ENCODE peak calls at places on chromosomes 2 and 18, in four cellular contexts. One of them, this sample, is unnamed.

GRCh38 chr2:34308140-34308539 is 709.0 kb upstream of the FAM98A start:
- DNase-seq in H9: no peak
- DNase-seq in mesenchymal stem cell: no peak
- DNase-seq in H1: no peak
- DNase-seq in this sample: no peak

GRCh38 chr2:178448968-178449661 is 1.9 kb downstream of the PRKRA start:
- DNase-seq in mesenchymal stem cell: no peak
- DNase-seq in H1: no peak
- DNase-seq in H9: no peak
- DNase-seq in this sample: no peak

GRCh38 chr2:126145752-126146151 is 510.2 kb upstream of the GYPC start:
- DNase-seq in H1: no peak
- DNase-seq in H9: no peak
- DNase-seq in mesenchymal stem cell: no peak
- DNase-seq in this sample: no peak

GRCh38 chr2:42781204-42781603 is 11.2 kb downstream of the HAAO start:
- DNase-seq in H9: no peak
- DNase-seq in mesenchymal stem cell: no peak
- DNase-seq in H1: no peak
- DNase-seq in this sample: no peak

GRCh38 chr2:120450196-120450820 is 104.4 kb downstream of the INHBB start:
- DNase-seq in H1: no peak
- DNase-seq in mesenchymal stem cell: no peak
- DNase-seq in H9: no peak
- DNase-seq in this sample: no peak

GRCh38 chr2:69483696-69484095 is 46.5 kb upstream of the NFU1 start:
- DNase-seq in H1: no peak
- DNase-seq in H9: no peak
- DNase-seq in mesenchymal stem cell: no peak
- DNase-seq in this sample: no peak

GRCh38 chr2:220787251-220787650 is 784.9 kb downstream of the EPHA4 start:
- DNase-seq in H9: no peak
- DNase-seq in H1: no peak
- DNase-seq in mesenchymal stem cell: no peak
- DNase-seq in this sample: no peak

GRCh38 chr2:72835403-72835802 is 9.6 kb upstream of the EXOC6B start:
- DNase-seq in mesenchymal stem cell: no peak
- DNase-seq in H9: no peak
- DNase-seq in H1: no peak
- DNase-seq in this sample: no peak

GRCh38 chr2:60334610-60335009 is 218.8 kb downstream of the BCL11A start:
- DNase-seq in mesenchymal stem cell: no peak
- DNase-seq in H9: no peak
- DNase-seq in H1: no peak
- DNase-seq in this sample: no peak

GRCh38 chr2:8472545-8473361 is 209.1 kb upstream of the ID2 start:
- DNase-seq in mesenchymal stem cell: no peak
- DNase-seq in H9: no peak
- DNase-seq in H1: no peak
- DNase-seq in this sample: no peak

GRCh38 chr2:118814368-118814767 is 33.1 kb downstream of the EN1 start:
- DNase-seq in H9: no peak
- DNase-seq in H1: no peak
- DNase-seq in mesenchymal stem cell: no peak
- DNase-seq in this sample: no peak

GRCh38 chr2:38750793-38751042 is 443 bp downstream of the SRSF7 start:
- DNase-seq in mesenchymal stem cell: no peak
- DNase-seq in H1: no peak
- DNase-seq in H9: no peak
- DNase-seq in this sample: no peak

GRCh38 chr2:130755234-130756040 is at the start of gene AMER3:
- DNase-seq in mesenchymal stem cell: no peak
- DNase-seq in H1: peak
- DNase-seq in H9: peak
- DNase-seq in this sample: peak

GRCh38 chr2:85323351-85323987 is 4.3 kb downstream of the TGOLN2 start:
- DNase-seq in H1: no peak
- DNase-seq in mesenchymal stem cell: no peak
- DNase-seq in H9: no peak
- DNase-seq in this sample: no peak

GRCh38 chr18:45496746-45497145 is 118.5 kb upstream of the SLC14A2 start:
- DNase-seq in H1: no peak
- DNase-seq in mesenchymal stem cell: no peak
- DNase-seq in H9: no peak
- DNase-seq in this sample: no peak

GRCh38 chr18:79961527-79962291 is 2.7 kb upstream of the HSBP1L1 start:
- DNase-seq in H1: no peak
- DNase-seq in H9: no peak
- DNase-seq in mesenchymal stem cell: no peak
- DNase-seq in this sample: no peak

GRCh38 chr2:144503221-144503620 is 16.7 kb downstream of the ZEB2 start:
- DNase-seq in mesenchymal stem cell: no peak
- DNase-seq in H9: no peak
- DNase-seq in H1: no peak
- DNase-seq in this sample: no peak
- H2BK12ac ChIP-seq in mesenchymal stem cell: no peak
- H2BK12ac ChIP-seq in H9: no peak
- H2BK12ac ChIP-seq in H1: no peak
- H2BK12ac ChIP-seq in this sample: no peak

GRCh38 chr2:242059566-242059965 is 190.0 kb downstream of the RTP5 start:
- DNase-seq in mesenchymal stem cell: no peak
- DNase-seq in H1: no peak
- DNase-seq in H9: no peak
- DNase-seq in this sample: no peak
- H3K9ac ChIP-seq in mesenchymal stem cell: no peak
- H3K9ac ChIP-seq in H1: no peak
- H3K9ac ChIP-seq in H9: no peak
- H3K9ac ChIP-seq in this sample: no peak

GRCh38 chr18:57333941-57334340 is 18.4 kb upstream of the ST8SIA3 start:
- DNase-seq in H9: peak
- DNase-seq in H1: no peak
- DNase-seq in mesenchymal stem cell: no peak
- DNase-seq in this sample: no peak

GRCh38 chr18:57329856-57330255 is 22.5 kb upstream of the ST8SIA3 start:
- DNase-seq in mesenchymal stem cell: no peak
- DNase-seq in H1: no peak
- DNase-seq in H9: no peak
- DNase-seq in this sample: no peak

GRCh38 chr18:57334383-57334782 is 18.0 kb upstream of the ST8SIA3 start:
- DNase-seq in H1: no peak
- DNase-seq in mesenchymal stem cell: no peak
- DNase-seq in H9: no peak
- DNase-seq in this sample: no peak

GRCh38 chr18:57328665-57329064 is 23.7 kb upstream of the ST8SIA3 start:
- DNase-seq in mesenchymal stem cell: no peak
- DNase-seq in H9: no peak
- DNase-seq in H1: no peak
- DNase-seq in this sample: no peak

GRCh38 chr18:57331718-57332117 is 20.6 kb upstream of the ST8SIA3 start:
- DNase-seq in H1: no peak
- DNase-seq in mesenchymal stem cell: no peak
- DNase-seq in H9: no peak
- DNase-seq in this sample: no peak
- H2BK12ac ChIP-seq in H1: no peak
- H2BK12ac ChIP-seq in mesenchymal stem cell: no peak
- H2BK12ac ChIP-seq in H9: no peak
- H2BK12ac ChIP-seq in this sample: no peak

DNA sequence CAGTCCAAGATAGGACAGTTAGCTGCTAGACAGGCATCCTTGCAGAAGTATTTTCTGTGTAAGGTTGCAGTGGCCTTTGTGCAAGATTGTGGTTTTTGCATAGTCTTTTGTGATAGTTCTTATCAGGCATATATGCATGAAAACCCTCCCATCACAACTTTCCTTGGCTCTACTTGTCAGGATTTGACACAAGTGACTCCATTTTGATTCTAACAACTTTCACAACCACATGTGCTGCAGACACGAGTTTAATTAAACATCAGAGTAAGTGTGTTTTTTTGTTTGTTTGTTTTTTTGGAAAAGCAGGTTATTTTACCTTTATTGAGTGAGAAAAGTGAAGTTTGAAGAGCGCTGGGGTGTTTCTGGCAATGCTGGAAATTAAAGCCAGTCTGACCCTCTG is 902.0 kb upstream of the GCFC2 start:
- DNase-seq in H1: no peak
- DNase-seq in mesenchymal stem cell: no peak
- DNase-seq in H9: no peak
- DNase-seq in this sample: no peak
- H3K9ac ChIP-seq in H1: no peak
- H3K9ac ChIP-seq in mesenchymal stem cell: no peak
- H3K9ac ChIP-seq in H9: no peak
- H3K9ac ChIP-seq in this sample: no peak

DNA sequence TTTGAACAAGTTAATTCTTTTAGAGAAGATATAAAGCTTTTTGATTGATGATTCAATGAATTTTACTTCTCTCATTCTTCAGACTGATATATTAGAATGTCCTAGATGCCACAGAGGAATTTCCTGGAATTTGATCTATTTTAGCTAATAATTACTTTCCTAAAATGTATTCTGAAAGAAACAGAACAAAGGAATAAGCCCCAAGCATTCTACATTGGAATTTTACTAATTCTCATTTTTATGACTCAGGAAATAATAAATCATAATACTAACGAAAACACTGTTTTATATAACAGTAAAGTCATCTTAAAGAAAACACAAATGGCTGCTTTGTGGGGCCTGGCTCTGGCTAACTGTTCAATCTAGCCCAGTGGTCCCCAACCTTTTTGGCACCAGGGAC is 68.6 kb upstream of the LPIN2 start:
- DNase-seq in H9: no peak
- DNase-seq in mesenchymal stem cell: no peak
- DNase-seq in H1: no peak
- DNase-seq in this sample: no peak
- H2BK12ac ChIP-seq in H9: no peak
- H2BK12ac ChIP-seq in mesenchymal stem cell: no peak
- H2BK12ac ChIP-seq in H1: no peak
- H2BK12ac ChIP-seq in this sample: no peak

DNA sequence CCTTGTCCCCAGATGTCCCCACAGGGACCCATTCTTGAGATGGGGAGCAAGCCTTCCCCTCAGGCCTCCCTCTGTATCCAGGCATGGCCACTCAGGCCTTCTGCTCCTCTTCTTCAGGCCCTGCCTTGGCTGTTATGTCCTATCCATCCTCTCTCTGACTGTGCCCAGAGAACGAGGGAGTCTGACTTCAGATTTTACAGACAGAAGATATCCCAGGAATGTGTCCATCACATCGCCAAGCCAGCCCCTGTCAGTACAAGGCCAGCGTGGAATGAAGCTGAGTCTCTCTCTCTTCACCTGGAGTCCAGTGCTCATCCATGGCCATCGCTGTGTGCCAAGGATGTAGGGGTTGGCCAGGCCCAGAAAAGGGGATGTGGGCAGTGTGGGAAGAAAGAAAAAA is 57.6 kb downstream of the SDC1 start:
- DNase-seq in mesenchymal stem cell: no peak
- DNase-seq in H9: peak
- DNase-seq in H1: no peak
- DNase-seq in this sample: no peak
- H3K9ac ChIP-seq in mesenchymal stem cell: peak
- H3K9ac ChIP-seq in H9: no peak
- H3K9ac ChIP-seq in H1: no peak
- H3K9ac ChIP-seq in this sample: no peak

GRCh38 chr2:36512705-36513104 is 85.3 kb downstream of the FEZ2 start:
- DNase-seq in H9: no peak
- DNase-seq in H1: no peak
- DNase-seq in mesenchymal stem cell: no peak
- DNase-seq in this sample: no peak

GRCh38 chr2:36509077-36509476 is 88.9 kb downstream of the FEZ2 start:
- DNase-seq in H1: no peak
- DNase-seq in H9: no peak
- DNase-seq in mesenchymal stem cell: no peak
- DNase-seq in this sample: no peak

GRCh38 chr2:36513661-36514060 is 84.3 kb downstream of the FEZ2 start:
- DNase-seq in H9: no peak
- DNase-seq in mesenchymal stem cell: no peak
- DNase-seq in H1: no peak
- DNase-seq in this sample: no peak

GRCh38 chr2:36515538-36515937 is 82.4 kb downstream of the FEZ2 start:
- DNase-seq in H1: no peak
- DNase-seq in mesenchymal stem cell: no peak
- DNase-seq in H9: no peak
- DNase-seq in this sample: no peak

DNA sequence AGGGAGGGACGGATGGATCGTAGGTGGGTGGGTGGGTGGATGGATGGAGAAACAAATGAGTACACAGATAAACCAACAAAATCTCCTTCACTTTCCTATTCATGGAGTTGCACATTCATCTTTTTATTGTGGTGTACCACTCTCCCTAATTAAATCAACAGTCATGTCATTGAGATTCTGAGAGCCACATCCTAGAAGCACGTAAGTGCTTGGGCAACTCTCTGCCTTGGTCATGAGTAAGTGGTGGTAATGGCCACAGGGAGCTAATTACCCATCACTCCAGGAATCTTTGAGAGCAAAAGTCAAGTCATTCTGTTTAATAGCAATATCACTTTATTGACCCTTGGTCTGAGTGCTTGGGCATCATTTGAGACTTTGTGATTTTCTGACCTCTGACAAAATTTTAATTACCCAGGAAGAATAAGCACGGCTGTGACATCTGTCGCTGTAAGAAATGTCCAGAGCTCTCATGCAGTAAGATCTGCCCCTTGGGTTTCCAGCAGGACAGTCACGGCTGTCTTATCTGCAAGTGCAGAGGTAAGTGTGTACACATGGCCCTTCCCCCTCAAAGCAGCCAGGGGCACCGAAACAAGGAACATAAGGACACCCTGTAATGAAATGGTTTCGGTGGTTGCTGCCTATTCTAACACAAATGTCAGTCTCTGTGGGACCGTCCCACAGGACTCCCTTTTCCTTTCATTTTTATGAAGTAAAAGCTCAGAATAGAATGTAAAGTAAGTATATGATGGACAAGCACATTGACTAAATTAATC is 85.9 kb downstream of the FEZ2 start:
- DNase-seq in H9: no peak
- DNase-seq in H1: no peak
- DNase-seq in mesenchymal stem cell: no peak
- DNase-seq in this sample: no peak
- H2BK12ac ChIP-seq in H9: no peak
- H2BK12ac ChIP-seq in H1: no peak
- H2BK12ac ChIP-seq in mesenchymal stem cell: no peak
- H2BK12ac ChIP-seq in this sample: no peak

GRCh38 chr2:21258082-21258481 is 134.3 kb downstream of the TDRD15 start:
- DNase-seq in mesenchymal stem cell: no peak
- DNase-seq in H1: no peak
- DNase-seq in H9: peak
- DNase-seq in this sample: no peak
- H3K9ac ChIP-seq in mesenchymal stem cell: no peak
- H3K9ac ChIP-seq in H1: no peak
- H3K9ac ChIP-seq in H9: no peak
- H3K9ac ChIP-seq in this sample: no peak